ENCODE peak calls at places on chromosome 10, in eight cellular contexts. One of them, this sample, is unnamed.
A peak's percentile ranks its signal among the peaks of the same experiment; 100 is the strongest.

GRCh38 chr10:44921506-44921905 is 10.4 kb downstream of the TMEM72 start:
- DNase-seq in MCF 10A: no peak
- DNase-seq in sigmoid colon: no peak
- DNase-seq in psoas muscle: no peak
- DNase-seq in PC-3: no peak
- DNase-seq in H9: no peak
- DNase-seq in Peyer's patch: no peak
- DNase-seq in progenitor cell of endocrine pancreas: no peak
- DNase-seq in this sample: no peak

GRCh38 chr10:60350400-60350799 is 39.3 kb downstream of the ANK3 start:
- DNase-seq in MCF 10A: no peak
- DNase-seq in sigmoid colon: no peak
- DNase-seq in psoas muscle: no peak
- DNase-seq in PC-3: peak; percentile 16
- DNase-seq in H9: no peak
- DNase-seq in Peyer's patch: no peak
- DNase-seq in progenitor cell of endocrine pancreas: no peak
- DNase-seq in this sample: no peak

GRCh38 chr10:60338002-60338564 is 51.6 kb downstream of the ANK3 start:
- DNase-seq in MCF 10A: no peak
- DNase-seq in sigmoid colon: no peak
- DNase-seq in psoas muscle: no peak
- DNase-seq in PC-3: no peak
- DNase-seq in H9: no peak
- DNase-seq in Peyer's patch: no peak
- DNase-seq in progenitor cell of endocrine pancreas: no peak
- DNase-seq in this sample: no peak

GRCh38 chr10:98252451-98252850 is 15.5 kb downstream of the LOXL4 start:
- DNase-seq in MCF 10A: no peak
- DNase-seq in sigmoid colon: no peak
- DNase-seq in psoas muscle: no peak
- DNase-seq in PC-3: no peak
- DNase-seq in H9: no peak
- DNase-seq in Peyer's patch: no peak
- DNase-seq in progenitor cell of endocrine pancreas: no peak
- DNase-seq in this sample: no peak

GRCh38 chr10:70274643-70275042 is 9.2 kb downstream of the NPFFR1 start:
- DNase-seq in MCF 10A: no peak
- DNase-seq in sigmoid colon: peak; percentile 30
- DNase-seq in psoas muscle: no peak
- DNase-seq in PC-3: no peak
- DNase-seq in H9: no peak
- DNase-seq in Peyer's patch: no peak
- DNase-seq in progenitor cell of endocrine pancreas: no peak
- DNase-seq in this sample: no peak

GRCh38 chr10:17228081-17229015 is at the start of gene VIM:
- DNase-seq in MCF 10A: peak; percentile 97
- DNase-seq in sigmoid colon: peak; percentile 98
- DNase-seq in psoas muscle: peak; percentile 95
- DNase-seq in PC-3: peak; percentile 82
- DNase-seq in H9: peak; percentile 87
- DNase-seq in Peyer's patch: peak; percentile 78
- DNase-seq in progenitor cell of endocrine pancreas: peak; percentile 47
- DNase-seq in this sample: peak; percentile 88

GRCh38 chr10:23422003-23422411 is 16.9 kb upstream of the OTUD1 start:
- DNase-seq in MCF 10A: no peak
- DNase-seq in sigmoid colon: no peak
- DNase-seq in psoas muscle: no peak
- DNase-seq in PC-3: peak; percentile 43
- DNase-seq in H9: no peak
- DNase-seq in Peyer's patch: no peak
- DNase-seq in progenitor cell of endocrine pancreas: no peak
- DNase-seq in this sample: no peak

GRCh38 chr10:116765549-116766162 is 23.3 kb upstream of the HSPA12A start:
- DNase-seq in MCF 10A: no peak
- DNase-seq in sigmoid colon: peak; percentile 65
- DNase-seq in psoas muscle: no peak
- DNase-seq in PC-3: no peak
- DNase-seq in H9: peak; percentile 48
- DNase-seq in Peyer's patch: no peak
- DNase-seq in progenitor cell of endocrine pancreas: no peak
- DNase-seq in this sample: no peak

GRCh38 chr10:21807162-21807561 is 196.4 kb downstream of the DNAJC1 start:
- DNase-seq in MCF 10A: no peak
- DNase-seq in sigmoid colon: no peak
- DNase-seq in psoas muscle: no peak
- DNase-seq in PC-3: no peak
- DNase-seq in H9: peak; percentile 60
- DNase-seq in Peyer's patch: no peak
- DNase-seq in progenitor cell of endocrine pancreas: no peak
- DNase-seq in this sample: no peak

GRCh38 chr10:99906470-99906869 is 103.3 kb downstream of the DNMBP start:
- DNase-seq in MCF 10A: peak; percentile 96
- DNase-seq in sigmoid colon: peak; percentile 78
- DNase-seq in psoas muscle: peak; percentile 81
- DNase-seq in PC-3: no peak
- DNase-seq in H9: no peak
- DNase-seq in Peyer's patch: no peak
- DNase-seq in progenitor cell of endocrine pancreas: no peak
- DNase-seq in this sample: no peak

GRCh38 chr10:9302142-9302746 is 1247.8 kb downstream of the GATA3 start:
- DNase-seq in MCF 10A: peak; percentile 74
- DNase-seq in sigmoid colon: no peak
- DNase-seq in psoas muscle: no peak
- DNase-seq in PC-3: peak; percentile 63
- DNase-seq in H9: no peak
- DNase-seq in Peyer's patch: no peak
- DNase-seq in progenitor cell of endocrine pancreas: no peak
- DNase-seq in this sample: no peak

GRCh38 chr10:60353519-60354258 is 36.0 kb downstream of the ANK3 start:
- DNase-seq in MCF 10A: peak; percentile 18
- DNase-seq in sigmoid colon: no peak
- DNase-seq in psoas muscle: no peak
- DNase-seq in PC-3: no peak
- DNase-seq in H9: no peak
- DNase-seq in Peyer's patch: no peak
- DNase-seq in progenitor cell of endocrine pancreas: no peak
- DNase-seq in this sample: peak; percentile 37

GRCh38 chr10:32854435-32854834 is 103.6 kb downstream of the ITGB1 start:
- DNase-seq in MCF 10A: no peak
- DNase-seq in sigmoid colon: no peak
- DNase-seq in psoas muscle: no peak
- DNase-seq in PC-3: peak; percentile 67
- DNase-seq in H9: no peak
- DNase-seq in Peyer's patch: no peak
- DNase-seq in progenitor cell of endocrine pancreas: no peak
- DNase-seq in this sample: no peak

GRCh38 chr10:124655191-124656112 is 88.7 kb downstream of the FAM53B start:
- DNase-seq in MCF 10A: peak; percentile 9
- DNase-seq in sigmoid colon: no peak
- DNase-seq in psoas muscle: no peak
- DNase-seq in PC-3: no peak
- DNase-seq in H9: no peak
- DNase-seq in Peyer's patch: no peak
- DNase-seq in progenitor cell of endocrine pancreas: no peak
- DNase-seq in this sample: no peak

GRCh38 chr10:73969224-73969811 is 28.6 kb upstream of the VCL start:
- DNase-seq in MCF 10A: peak; percentile 89
- DNase-seq in sigmoid colon: no peak
- DNase-seq in psoas muscle: no peak
- DNase-seq in PC-3: no peak
- DNase-seq in H9: no peak
- DNase-seq in Peyer's patch: no peak
- DNase-seq in progenitor cell of endocrine pancreas: no peak
- DNase-seq in this sample: no peak

GRCh38 chr10:123413353-123413752 is 252.8 kb upstream of the GPR26 start:
- DNase-seq in MCF 10A: no peak
- DNase-seq in sigmoid colon: no peak
- DNase-seq in psoas muscle: no peak
- DNase-seq in PC-3: peak; percentile 7
- DNase-seq in H9: no peak
- DNase-seq in Peyer's patch: no peak
- DNase-seq in progenitor cell of endocrine pancreas: no peak
- DNase-seq in this sample: no peak
- TF ChIP-seq CTCF in MCF 10A: no peak
- TF ChIP-seq CTCF in sigmoid colon: no peak
- TF ChIP-seq CTCF in psoas muscle: no peak
- TF ChIP-seq CTCF in PC-3: peak; percentile 27
- TF ChIP-seq CTCF in H9: no peak
- TF ChIP-seq CTCF in Peyer's patch: no peak
- TF ChIP-seq CTCF in progenitor cell of endocrine pancreas: no peak
- TF ChIP-seq CTCF in this sample: no peak

DNA sequence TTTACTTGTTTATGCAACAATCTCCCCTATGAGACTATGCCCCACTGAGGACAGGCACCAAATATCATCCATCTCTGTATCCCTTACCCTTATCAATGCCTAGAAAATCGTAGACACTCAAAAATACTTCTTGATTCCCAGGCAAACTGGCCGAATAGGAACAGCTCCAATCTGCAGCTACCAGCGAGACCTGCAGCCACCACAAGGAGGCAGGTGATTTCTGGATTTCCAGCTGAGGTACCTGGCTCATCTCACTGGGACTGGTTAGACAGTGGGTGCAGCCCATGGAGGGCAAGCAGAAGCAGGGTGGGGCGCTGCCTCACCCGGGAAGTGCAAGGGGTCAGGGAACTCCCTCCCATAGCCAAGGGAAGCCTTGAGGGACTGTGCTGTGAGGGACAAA is 10.8 kb upstream of the PPP1R3C start:
- DNase-seq in MCF 10A: peak; percentile 55
- DNase-seq in sigmoid colon: no peak
- DNase-seq in psoas muscle: no peak
- DNase-seq in PC-3: peak; percentile 63
- DNase-seq in H9: peak; percentile 67
- DNase-seq in Peyer's patch: no peak
- DNase-seq in progenitor cell of endocrine pancreas: no peak
- DNase-seq in this sample: no peak
- TF ChIP-seq CTCF in MCF 10A: peak; percentile 24
- TF ChIP-seq CTCF in sigmoid colon: no peak
- TF ChIP-seq CTCF in psoas muscle: no peak
- TF ChIP-seq CTCF in PC-3: peak; percentile 61
- TF ChIP-seq CTCF in H9: peak; percentile 77
- TF ChIP-seq CTCF in Peyer's patch: no peak
- TF ChIP-seq CTCF in progenitor cell of endocrine pancreas: peak; percentile 58
- TF ChIP-seq CTCF in this sample: peak; percentile 40

GRCh38 chr10:110498982-110499795 is 1.5 kb downstream of the DUSP5 start:
- DNase-seq in MCF 10A: peak; percentile 87
- DNase-seq in sigmoid colon: no peak
- DNase-seq in psoas muscle: no peak
- DNase-seq in PC-3: peak; percentile 68
- DNase-seq in H9: peak; percentile 76
- DNase-seq in Peyer's patch: peak; percentile 63
- DNase-seq in progenitor cell of endocrine pancreas: no peak
- DNase-seq in this sample: no peak
- TF ChIP-seq CTCF in MCF 10A: peak; percentile 43
- TF ChIP-seq CTCF in sigmoid colon: no peak
- TF ChIP-seq CTCF in psoas muscle: no peak
- TF ChIP-seq CTCF in PC-3: peak; percentile 24
- TF ChIP-seq CTCF in H9: no peak
- TF ChIP-seq CTCF in Peyer's patch: no peak
- TF ChIP-seq CTCF in progenitor cell of endocrine pancreas: peak; percentile 12
- TF ChIP-seq CTCF in this sample: no peak

GRCh38 chr10:113534428-113534827 is 18.4 kb upstream of the HABP2 start:
- DNase-seq in MCF 10A: no peak
- DNase-seq in sigmoid colon: no peak
- DNase-seq in psoas muscle: no peak
- DNase-seq in PC-3: peak; percentile 18
- DNase-seq in H9: no peak
- DNase-seq in Peyer's patch: no peak
- DNase-seq in progenitor cell of endocrine pancreas: no peak
- DNase-seq in this sample: no peak
- TF ChIP-seq CTCF in MCF 10A: no peak
- TF ChIP-seq CTCF in sigmoid colon: no peak
- TF ChIP-seq CTCF in psoas muscle: no peak
- TF ChIP-seq CTCF in PC-3: no peak
- TF ChIP-seq CTCF in H9: no peak
- TF ChIP-seq CTCF in Peyer's patch: no peak
- TF ChIP-seq CTCF in progenitor cell of endocrine pancreas: no peak
- TF ChIP-seq CTCF in this sample: no peak

DNA sequence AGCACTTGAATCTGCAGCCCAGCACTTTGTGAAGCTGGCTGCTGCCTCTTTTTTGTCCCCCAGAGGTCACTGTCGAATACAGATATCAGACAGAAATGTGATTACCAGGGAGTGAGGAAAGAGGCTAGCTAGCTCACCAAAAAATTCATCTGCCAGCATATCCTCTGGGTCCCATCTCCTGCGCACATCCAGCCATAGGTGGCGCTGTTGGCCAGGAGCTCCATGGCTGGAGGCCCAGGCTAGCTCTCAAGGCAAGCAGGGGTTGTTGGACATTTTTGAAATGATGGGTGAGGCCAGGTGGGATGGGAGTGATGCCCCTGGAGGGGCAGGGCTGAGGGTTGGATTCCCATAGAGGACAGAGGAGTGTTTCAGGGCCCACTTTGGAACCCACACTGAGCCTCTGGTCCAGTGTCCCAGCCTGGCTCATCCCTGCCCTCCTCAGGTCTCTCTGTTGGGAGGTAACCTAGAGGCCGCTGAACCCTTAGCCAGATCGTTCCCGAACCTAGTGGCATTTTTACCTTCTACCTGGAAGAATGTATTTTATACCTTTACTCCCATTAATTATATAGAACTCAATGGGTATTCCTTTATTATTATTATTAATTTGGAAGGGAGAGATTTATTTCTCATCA is 14.8 kb downstream of the DPCD start:
- DNase-seq in MCF 10A: peak; percentile 74
- DNase-seq in sigmoid colon: no peak
- DNase-seq in psoas muscle: peak; percentile 86
- DNase-seq in PC-3: peak; percentile 76
- DNase-seq in H9: peak; percentile 93
- DNase-seq in Peyer's patch: peak; percentile 78
- DNase-seq in progenitor cell of endocrine pancreas: peak; percentile 73
- DNase-seq in this sample: peak; percentile 65
- TF ChIP-seq CTCF in MCF 10A: peak; percentile 93
- TF ChIP-seq CTCF in sigmoid colon: peak; percentile 67
- TF ChIP-seq CTCF in psoas muscle: peak; percentile 87
- TF ChIP-seq CTCF in PC-3: peak; percentile 89
- TF ChIP-seq CTCF in H9: peak; percentile 100
- TF ChIP-seq CTCF in Peyer's patch: peak; percentile 38
- TF ChIP-seq CTCF in progenitor cell of endocrine pancreas: peak; percentile 92
- TF ChIP-seq CTCF in this sample: peak; percentile 91

DNA sequence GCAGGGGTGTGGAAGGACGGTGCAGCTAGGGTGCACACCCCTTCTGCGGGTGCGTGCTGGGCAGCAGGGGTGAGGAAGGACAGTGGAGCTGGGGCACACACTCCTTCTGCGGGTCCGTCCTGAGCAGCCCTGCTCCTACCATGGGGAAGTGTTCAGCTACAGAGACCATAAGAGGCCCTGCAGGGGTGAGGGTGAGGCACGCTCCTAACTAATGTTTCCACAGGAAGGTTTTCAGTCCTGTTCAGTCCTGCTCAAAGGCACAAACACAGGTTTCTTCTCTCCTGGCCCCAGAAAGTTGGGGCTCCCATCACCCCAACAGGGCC is 3.3 kb upstream of the ADAM8 start:
- DNase-seq in MCF 10A: no peak
- DNase-seq in sigmoid colon: no peak
- DNase-seq in psoas muscle: no peak
- DNase-seq in PC-3: no peak
- DNase-seq in H9: no peak
- DNase-seq in Peyer's patch: no peak
- DNase-seq in progenitor cell of endocrine pancreas: no peak
- DNase-seq in this sample: no peak
- TF ChIP-seq CTCF in MCF 10A: no peak
- TF ChIP-seq CTCF in sigmoid colon: no peak
- TF ChIP-seq CTCF in psoas muscle: no peak
- TF ChIP-seq CTCF in PC-3: no peak
- TF ChIP-seq CTCF in H9: no peak
- TF ChIP-seq CTCF in Peyer's patch: no peak
- TF ChIP-seq CTCF in progenitor cell of endocrine pancreas: no peak
- TF ChIP-seq CTCF in this sample: no peak